ENCODE peak calls at places on chromosomes 13 and 19, in five cellular contexts. One of them, this sample, is unnamed.

GRCh38 chr13:45817833-45818232 is 33.7 kb downstream of the SIAH3 start:
- DNase-seq in left ventricle myocardium inferior: no peak
- DNase-seq in MCF 10A: peak; percentile 21
- DNase-seq in dermis blood vessel endothelial cell: peak; percentile 32
- DNase-seq in mesenchymal stem cell: no peak
- DNase-seq in this sample: no peak

GRCh38 chr19:18453269-18454024 is 15.5 kb upstream of the ISYNA1 start:
- DNase-seq in left ventricle myocardium inferior: no peak
- DNase-seq in MCF 10A: peak; percentile 79
- DNase-seq in dermis blood vessel endothelial cell: no peak
- DNase-seq in mesenchymal stem cell: peak; percentile 39
- DNase-seq in this sample: no peak

GRCh38 chr13:51270606-51271005 is 48.4 kb downstream of the FAM124A start:
- DNase-seq in left ventricle myocardium inferior: no peak
- DNase-seq in MCF 10A: no peak
- DNase-seq in dermis blood vessel endothelial cell: no peak
- DNase-seq in mesenchymal stem cell: peak; percentile 3
- DNase-seq in this sample: no peak

GRCh38 chr13:54029226-54029625 is 1000.6 kb downstream of the OLFM4 start:
- DNase-seq in left ventricle myocardium inferior: no peak
- DNase-seq in MCF 10A: peak; percentile 80
- DNase-seq in dermis blood vessel endothelial cell: no peak
- DNase-seq in mesenchymal stem cell: peak; percentile 54
- DNase-seq in this sample: peak; percentile 100

GRCh38 chr19:10290876-10291553 is 1.3 kb downstream of the ICAM5 start:
- DNase-seq in left ventricle myocardium inferior: peak; percentile 72
- DNase-seq in MCF 10A: peak; percentile 63
- DNase-seq in dermis blood vessel endothelial cell: no peak
- DNase-seq in mesenchymal stem cell: peak; percentile 68
- DNase-seq in this sample: no peak

GRCh38 chr19:4172861-4173473 is 9.4 kb downstream of the SIRT6 start:
- DNase-seq in left ventricle myocardium inferior: peak; percentile 47
- DNase-seq in MCF 10A: peak; percentile 41
- DNase-seq in dermis blood vessel endothelial cell: peak; percentile 65
- DNase-seq in mesenchymal stem cell: peak; percentile 52
- DNase-seq in this sample: no peak

GRCh38 chr13:51729853-51730553 is 74.0 kb downstream of the DHRS12 start:
- DNase-seq in left ventricle myocardium inferior: no peak
- DNase-seq in MCF 10A: peak; percentile 75
- DNase-seq in dermis blood vessel endothelial cell: peak; percentile 76
- DNase-seq in mesenchymal stem cell: peak; percentile 97
- DNase-seq in this sample: peak; percentile 90

GRCh38 chr19:42028304-42029216 is 34.5 kb upstream of the ATP1A3 start:
- DNase-seq in left ventricle myocardium inferior: no peak
- DNase-seq in MCF 10A: peak; percentile 26
- DNase-seq in dermis blood vessel endothelial cell: peak; percentile 7
- DNase-seq in mesenchymal stem cell: no peak
- DNase-seq in this sample: no peak

GRCh38 chr13:35978607-35979316 is 152.4 kb downstream of the DCLK1 start:
- DNase-seq in left ventricle myocardium inferior: no peak
- DNase-seq in MCF 10A: peak; percentile 82
- DNase-seq in dermis blood vessel endothelial cell: peak; percentile 81
- DNase-seq in mesenchymal stem cell: peak; percentile 52
- DNase-seq in this sample: peak; percentile 62

GRCh38 chr19:51544038-51544437 is 12.6 kb upstream of the SIGLEC6 start:
- DNase-seq in left ventricle myocardium inferior: no peak
- DNase-seq in MCF 10A: no peak
- DNase-seq in dermis blood vessel endothelial cell: no peak
- DNase-seq in mesenchymal stem cell: no peak
- DNase-seq in this sample: no peak

GRCh38 chr19:39997595-39998216 is 846 bp downstream of the ZNF546 start:
- DNase-seq in left ventricle myocardium inferior: no peak
- DNase-seq in MCF 10A: no peak
- DNase-seq in dermis blood vessel endothelial cell: peak; percentile 13
- DNase-seq in mesenchymal stem cell: no peak
- DNase-seq in this sample: no peak

GRCh38 chr19:19884583-19884982 is 16.2 kb upstream of the ZNF93 start:
- DNase-seq in left ventricle myocardium inferior: no peak
- DNase-seq in MCF 10A: no peak
- DNase-seq in dermis blood vessel endothelial cell: no peak
- DNase-seq in mesenchymal stem cell: no peak
- DNase-seq in this sample: no peak

GRCh38 chr13:61029064-61029463 is 386.6 kb downstream of the PCDH20 start:
- DNase-seq in left ventricle myocardium inferior: no peak
- DNase-seq in MCF 10A: no peak
- DNase-seq in dermis blood vessel endothelial cell: no peak
- DNase-seq in mesenchymal stem cell: no peak
- DNase-seq in this sample: no peak

GRCh38 chr19:2977001-2977685 is at the start of gene TLE6:
- DNase-seq in left ventricle myocardium inferior: peak; percentile 97
- DNase-seq in MCF 10A: peak; percentile 96
- DNase-seq in dermis blood vessel endothelial cell: peak; percentile 97
- DNase-seq in mesenchymal stem cell: peak; percentile 93
- DNase-seq in this sample: peak; percentile 83

GRCh38 chr13:41751277-41751676 is 209.6 kb downstream of the VWA8 start:
- DNase-seq in left ventricle myocardium inferior: peak; percentile 38
- DNase-seq in MCF 10A: no peak
- DNase-seq in dermis blood vessel endothelial cell: no peak
- DNase-seq in mesenchymal stem cell: peak; percentile 68
- DNase-seq in this sample: no peak